ENCODE peak calls at places on chromosomes 5 and 9, in five cellular contexts. C is HL-60, M is GM23338, O is fibroblast of pulmonary artery, B is foreskin fibroblast. A is an unnamed sample.

GRCh38 chr5:164341056-164341619 is 835.7 kb downstream of the MAT2B start:
- DNase-seq in C (no peak), M (peak; percentile 20), O (no peak), B (no peak), A (no peak)

GRCh38 chr5:75463726-75464125 is 47.7 kb downstream of the CERT1 start:
- DNase-seq in C (no peak), M (no peak), O (no peak), B (no peak), A (no peak)

GRCh38 chr5:58072202-58072791 is 387.6 kb downstream of the PLK2 start:
- DNase-seq in C (no peak), M (no peak), O (no peak), B (peak; percentile 12), A (peak; percentile 39)

GRCh38 chr5:41641621-41642020 is 131.2 kb upstream of the PLCXD3 start:
- DNase-seq in C (no peak), M (peak; percentile 8), O (peak; percentile 63), B (peak; percentile 5), A (peak; percentile 15)

GRCh38 chr9:108412755-108413154 is 443.0 kb downstream of the ACTL7B start:
- DNase-seq in C (no peak), M (peak; percentile 93), O (no peak), B (no peak), A (no peak)

GRCh38 chr5:151068571-151069197 is 12.2 kb downstream of the TNIP1 start:
- DNase-seq in C (no peak), M (no peak), O (no peak), B (peak; percentile 56), A (peak; percentile 39)

GRCh38 chr5:149932445-149933350 is 11.9 kb downstream of the PDE6A start:
- DNase-seq in C (no peak), M (peak; percentile 72), O (peak; percentile 7), B (peak; percentile 44), A (no peak)

GRCh38 chr9:122978586-122978985 is 37.8 kb downstream of the RABGAP1 start:
- DNase-seq in C (no peak), M (no peak), O (no peak), B (peak; percentile 13), A (no peak)

GRCh38 chr9:124291801-124292396 is 34.1 kb downstream of the NEK6 start:
- DNase-seq in C (no peak), M (no peak), O (no peak), B (peak; percentile 33), A (no peak)

GRCh38 chr5:111668713-111669112 is 88.3 kb downstream of the NREP start:
- DNase-seq in C (no peak), M (no peak), O (no peak), B (peak; percentile 53), A (no peak)

GRCh38 chr5:93681432-93681831 is 60.0 kb downstream of the POU5F2 start:
- DNase-seq in C (no peak), M (peak; percentile 49), O (peak; percentile 25), B (peak; percentile 33), A (peak; percentile 22)

GRCh38 chr5:180208435-180209081 is 453 bp downstream of the RASGEF1C start:
- DNase-seq in C (no peak), M (peak; percentile 51), O (no peak), B (peak; percentile 14), A (no peak)

GRCh38 chr5:140567136-140567818 is 2.6 kb downstream of the SLC35A4 start:
- DNase-seq in C (no peak), M (no peak), O (no peak), B (no peak), A (no peak)

GRCh38 chr9:129473523-129474244 is 147.2 kb downstream of the C9orf50 start:
- DNase-seq in C (no peak), M (no peak), O (peak; percentile 71), B (peak; percentile 93), A (no peak)

GRCh38 chr5:149439899-149440655 is 61.0 kb upstream of the IL17B start:
- DNase-seq in C (no peak), M (peak; percentile 90), O (peak; percentile 58), B (peak; percentile 62), A (peak; percentile 55)

GRCh38 chr5:159511570-159511969 is 181.3 kb upstream of the IL12B start:
- DNase-seq in C (no peak), M (no peak), O (no peak), B (peak; percentile 28), A (peak; percentile 31)

GRCh38 chr9:121718501-121718900 is 67.1 kb downstream of the DAB2IP start:
- DNase-seq in C (no peak), M (peak; percentile 47), O (no peak), B (peak; percentile 23), A (no peak)

GRCh38 chr5:91212336-91213092 is 170.6 kb downstream of the ARRDC3 start:
- DNase-seq in C (peak; percentile 11), M (no peak), O (peak; percentile 88), B (peak; percentile 97), A (peak; percentile 95)

GRCh38 chr5:130868186-130868821 is 296.8 kb downstream of the HINT1 start:
- DNase-seq in C (no peak), M (peak; percentile 54), O (peak; percentile 59), B (no peak), A (peak; percentile 25)

GRCh38 chr5:116035123-116035522 is 2.9 kb downstream of the ARL14EPL start:
- DNase-seq in C (no peak), M (no peak), O (no peak), B (no peak), A (no peak)

GRCh38 chr9:18889550-18889949 is 143.5 kb downstream of the SAXO1 start:
- DNase-seq in C (no peak), M (no peak), O (no peak), B (no peak), A (no peak)

GRCh38 chr5:67674256-67674655 is 477.7 kb upstream of the CD180 start:
- DNase-seq in C (no peak), M (no peak), O (no peak), B (no peak), A (no peak)

GRCh38 chr5:167412506-167412905 is 878.9 kb upstream of the WWC1 start:
- DNase-seq in C (no peak), M (no peak), O (no peak), B (peak; percentile 1), A (no peak)

GRCh38 chr9:102456562-102456961 is 538.6 kb upstream of the CYLC2 start:
- DNase-seq in C (no peak), M (no peak), O (no peak), B (no peak), A (no peak)

GRCh38 chr5:132103380-132103951 is 29.9 kb downstream of the CSF2 start:
- DNase-seq in C (peak; percentile 25), M (no peak), O (peak; percentile 93), B (peak; percentile 97), A (peak; percentile 94)

GRCh38 chr9:114294664-114295063 is 28.2 kb upstream of the ORM1 start:
- DNase-seq in C (no peak), M (no peak), O (no peak), B (no peak), A (no peak)

GRCh38 chr9:34262971-34263370 is 66.1 kb downstream of the KIF24 start:
- DNase-seq in C (no peak), M (no peak), O (no peak), B (no peak), A (no peak)

GRCh38 chr5:32506809-32507208 is 62.3 kb upstream of the ZFR start:
- DNase-seq in C (no peak), M (no peak), O (peak; percentile 50), B (peak; percentile 94), A (peak; percentile 62)

GRCh38 chr9:591292-591691 is 250.2 kb upstream of the DMRT1 start:
- DNase-seq in C (no peak), M (peak; percentile 7), O (peak; percentile 14), B (no peak), A (no peak)

GRCh38 chr5:141101059-141101458 is 786 bp downstream of the PCDHB3 start:
- DNase-seq in C (no peak), M (peak; percentile 38), O (no peak), B (no peak), A (no peak)

DNA sequence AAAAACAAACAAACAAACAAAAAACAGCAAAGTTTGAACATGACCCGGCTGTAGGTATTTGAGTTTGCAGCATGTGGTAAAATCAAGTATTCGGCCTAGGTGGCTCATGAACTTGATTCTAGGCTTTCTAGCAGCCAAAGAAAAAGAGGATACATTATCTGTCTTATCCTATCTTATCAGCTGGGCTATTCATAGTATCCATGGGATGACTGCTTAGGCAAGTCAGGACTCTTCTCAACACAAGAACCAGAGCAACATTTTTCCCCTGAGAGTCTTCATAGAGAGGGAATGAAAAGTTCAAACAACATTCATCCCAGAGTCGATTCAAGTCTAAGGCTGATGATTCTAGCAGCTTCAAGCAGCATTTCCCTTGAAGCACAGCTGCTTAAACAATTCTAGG is 2.9 kb downstream of the S100Z start:
- DNase-seq in C (no peak), M (no peak), O (no peak), B (no peak), A (no peak)
- H3K4me3 ChIP-seq in C (no peak overlapping the region), M (no peak overlapping the region), O (no peak overlapping the region), B (no peak overlapping the region), A (no peak overlapping the region)

GRCh38 chr9:17528859-17529258 is 50.0 kb upstream of the SH3GL2 start:
- DNase-seq in C (no peak), M (peak; percentile 53), O (peak; percentile 36), B (peak; percentile 7), A (no peak)
- TF ChIP-seq CTCF in C (no peak), M (no peak), O (peak; percentile 31), B (no peak), A (peak; percentile 22)

DNA sequence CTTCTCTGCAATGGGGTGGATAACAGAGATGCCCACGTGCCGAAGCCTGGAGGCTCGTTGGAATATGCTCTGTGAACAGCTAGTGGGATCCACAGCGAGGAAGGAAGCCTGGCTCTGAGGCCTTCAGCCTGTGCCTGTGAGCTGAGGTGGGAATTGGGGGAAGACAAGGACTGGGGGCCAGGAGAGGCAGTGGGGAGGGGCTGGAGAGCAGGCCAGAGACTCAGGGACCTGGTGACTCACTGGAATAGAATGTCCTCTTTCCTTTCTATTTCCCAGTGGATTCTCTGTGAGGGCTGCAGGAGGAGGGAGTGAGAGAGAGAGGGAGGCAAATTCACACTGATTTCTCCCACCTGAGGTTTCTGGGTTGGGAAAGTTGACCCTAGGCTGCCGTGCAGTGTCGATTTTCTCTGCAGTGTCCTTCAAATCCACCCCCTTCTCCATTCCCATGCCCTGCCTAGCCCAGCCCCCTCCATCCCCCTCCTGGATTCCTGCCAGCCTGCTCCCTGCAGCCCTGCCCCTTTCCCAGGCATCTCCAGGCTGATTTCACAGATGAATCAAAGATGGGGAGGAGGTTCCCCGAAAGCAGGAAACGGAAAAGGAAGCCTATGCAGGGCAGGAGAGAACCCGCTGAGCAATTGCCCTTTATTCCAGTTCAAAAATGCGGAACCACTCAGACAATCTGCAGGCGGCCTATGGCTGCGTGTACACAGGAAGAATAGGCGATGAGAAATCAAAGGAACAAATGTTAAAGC is 1.4 kb upstream of the SPAAR start:
- DNase-seq in C (no peak), M (peak; percentile 67), O (peak; percentile 94), B (peak; percentile 95), A (peak; percentile 90)
- H3K4me3 ChIP-seq in C (no peak overlapping the region), M (peak overlapping the region; percentile 20), O (peak overlapping the region; percentile 33), B (peak overlapping the region; percentile 19), A (no peak overlapping the region)

GRCh38 chr9:14770592-14770991 is 48.1 kb upstream of the CER1 start:
- DNase-seq in C (no peak), M (no peak), O (no peak), B (no peak), A (no peak)

GRCh38 chr9:14768561-14769234 is 46.2 kb upstream of the CER1 start:
- DNase-seq in C (no peak), M (peak; percentile 81), O (peak; percentile 78), B (peak; percentile 77), A (peak; percentile 68)

GRCh38 chr9:14766299-14766698 is 43.8 kb upstream of the CER1 start:
- DNase-seq in C (no peak), M (no peak), O (peak; percentile 5), B (peak; percentile 46), A (no peak)

GRCh38 chr9:14769235-14769580 is 46.7 kb upstream of the CER1 start:
- DNase-seq in C (no peak), M (peak; percentile 72), O (peak; percentile 65), B (peak; percentile 56), A (peak; percentile 37)
- TF ChIP-seq CTCF in C (no peak), M (peak; percentile 80), O (peak; percentile 46), B (no peak), A (peak; percentile 49)

GRCh38 chr5:80034962-80035821 is at the start of gene THBS4:
- DNase-seq in C (no peak), M (peak; percentile 71), O (no peak), B (peak; percentile 16), A (no peak)
- H3K4me3 ChIP-seq in C (no peak within 1 kb of the TSS), M (peak within 1 kb of the TSS; percentile 67), O (no peak within 1 kb of the TSS), B (no peak within 1 kb of the TSS), A (no peak within 1 kb of the TSS)

A was measured in astrocyte of the spinal cord.